ENCODE peak calls at places on chromosomes 12 and 14, in seven cellular contexts. A is astrocyte of the spinal cord; R is iris pigment epithelial cell; G is stimulated activated naive CD4-positive, alpha-beta T cell; B is effector CD8-positive, alpha-beta T cell; C is activated CD4-positive, alpha-beta memory T cell treated with anti-CD3 and anti-CD28 coated beads for 36 hours; N is stimulated activated effector memory CD8-positive, alpha-beta T cell treated with anti-CD3 and anti-CD28 coated beads, Interleukin-12 subunit alpha, Interleukin-12 subunit beta, amount 100 ng/mL, for 72 hours. P is an unnamed sample.

GRCh38 chr12:82627799-82628198 is 58.9 kb upstream of the TMTC2 start:
- DNase-seq in N (no peak), G (no peak), C (no peak), A (peak; percentile 33), B (no peak), R (peak; percentile 55), P (peak; percentile 25)

GRCh38 chr12:75099215-75099614 is 110.4 kb downstream of the KCNC2 start:
- DNase-seq in A (peak; percentile 19), G (no peak), N (no peak), B (no peak), C (no peak), R (no peak), P (no peak)

GRCh38 chr12:47110706-47111391 is 31.1 kb upstream of the AMIGO2 start:
- DNase-seq in B (no peak), A (no peak), R (no peak), C (peak; percentile 19), N (no peak), G (no peak), P (no peak)

GRCh38 chr12:13713746-13714400 is 267.5 kb downstream of the GRIN2B start:
- DNase-seq in B (no peak), A (no peak), R (no peak), N (no peak), G (no peak), C (no peak), P (no peak)

GRCh38 chr12:56751712-56752598 is at the start of gene PRIM1:
- DNase-seq in G (peak; percentile 80), A (peak; percentile 77), R (peak; percentile 68), C (peak; percentile 94), N (peak; percentile 82), B (peak; percentile 68), P (peak; percentile 86)

GRCh38 chr14:37116933-37117844 is 55.2 kb downstream of the SLC25A21 start:
- DNase-seq in R (peak; percentile 82), C (no peak), A (peak; percentile 82), N (no peak), G (no peak), B (no peak), P (no peak)

GRCh38 chr14:102930753-102931579 is 8.5 kb downstream of the AMN start:
- DNase-seq in N (no peak), R (peak; percentile 43), A (peak; percentile 48), G (no peak), C (no peak), B (no peak), P (no peak)

GRCh38 chr12:111271674-111272418 is 97.0 kb downstream of the PHETA1 start:
- DNase-seq in A (no peak), N (no peak), G (peak; percentile 11), B (no peak), C (no peak), R (no peak), P (no peak)

GRCh38 chr12:47715393-47715876 is 9.6 kb upstream of the RPAP3 start:
- DNase-seq in G (peak; percentile 79), C (peak; percentile 85), B (peak; percentile 67), R (peak; percentile 63), A (peak; percentile 72), N (peak; percentile 53), P (peak; percentile 93)

GRCh38 chr12:52455818-52456217 is 3.9 kb upstream of the KRT6B start:
- DNase-seq in B (no peak), G (no peak), C (no peak), N (no peak), A (no peak), R (peak; percentile 50), P (no peak)

GRCh38 chr14:106875503-106875902 is 1349.1 kb downstream of the TMEM121 start:
- DNase-seq in C (peak; percentile 67), G (peak; percentile 8), N (no peak), A (no peak), B (peak; percentile 7), R (no peak), P (no peak)

GRCh38 chr12:29566441-29566840 is 69.0 kb upstream of the OVCH1 start:
- DNase-seq in R (peak; percentile 86), B (no peak), C (no peak), A (peak; percentile 76), N (no peak), G (no peak), P (no peak)

GRCh38 chr12:14845350-14845750 is 2.0 kb upstream of the ART4 start:
- DNase-seq in N (peak; percentile 10), C (peak; percentile 43), G (peak; percentile 66), A (peak; percentile 63), R (peak; percentile 65), B (peak; percentile 18), P (peak; percentile 52)

GRCh38 chr12:14284189-14284722 is 81.2 kb upstream of the ATF7IP start:
- DNase-seq in C (no peak), R (no peak), B (no peak), N (no peak), A (no peak), G (no peak), P (no peak)

GRCh38 chr12:32903763-32904162 is 7.2 kb upstream of the PKP2 start:
- DNase-seq in N (no peak), C (no peak), B (no peak), A (no peak), G (no peak), R (no peak), P (no peak)

GRCh38 chr12:93894391-93895095 is 217.4 kb downstream of the CRADD start:
- DNase-seq in A (peak; percentile 83), R (peak; percentile 64), N (no peak), G (no peak), B (no peak), C (no peak), P (peak; percentile 86)

GRCh38 chr14:72714094-72714493 is 179.8 kb downstream of the DPF3 start:
- DNase-seq in C (peak; percentile 68), G (no peak), A (no peak), B (no peak), R (no peak), N (peak; percentile 21), P (no peak)

GRCh38 chr12:49342066-49342913 is 4.4 kb upstream of the DNAJC22 start:
- DNase-seq in G (peak; percentile 63), B (peak; percentile 65), R (peak; percentile 55), N (peak; percentile 78), A (peak; percentile 68), C (peak; percentile 90), P (peak; percentile 70)

GRCh38 chr12:87157791-87158190 is 871.4 kb downstream of the C12orf50 start:
- DNase-seq in R (peak; percentile 99), A (peak; percentile 96), N (no peak), G (no peak), C (no peak), B (no peak), P (no peak)

GRCh38 chr12:6888360-6888759 is 15.3 kb upstream of the SPSB2 start:
- DNase-seq in R (no peak), G (no peak), C (no peak), N (no peak), B (no peak), A (no peak), P (no peak)

GRCh38 chr12:42144424-42145196 is at the start of gene GXYLT1:
- DNase-seq in A (peak; percentile 96), C (peak; percentile 88), B (peak; percentile 60), N (peak; percentile 83), R (peak; percentile 95), G (peak; percentile 78), P (peak; percentile 92)

GRCh38 chr12:77995436-77996167 is 164.9 kb downstream of the NAV3 start:
- DNase-seq in R (peak; percentile 91), C (no peak), N (no peak), A (peak; percentile 91), B (no peak), G (no peak), P (no peak)

GRCh38 chr14:99982449-99983250 is 82.6 kb upstream of the EVL start:
- DNase-seq in B (peak; percentile 45), A (peak; percentile 63), C (peak; percentile 73), G (peak; percentile 75), N (peak; percentile 56), R (peak; percentile 69), P (peak; percentile 81)